ENCODE peak calls at places on chromosomes 2 and 18, in ten cellular contexts. G is stimulated activated naive CD8-positive, alpha-beta T cell treated with anti-CD3 and anti-CD28 coated beads, Interleukin-15, amount 100 ng/mL, for 72 hours; I is germinal center; J is HFFc6; E is RKO; D is SW480; U is AG09319; N is SK-N-SH; V is anterior cingulate cortex; C is fibroblast of the aortic adventitia. S is an unnamed sample.
A peak's percentile ranks its signal among the peaks of the same experiment; 100 is the strongest.

GRCh38 chr2:204664708-204665121 is 119.4 kb downstream of the PARD3B start:
- DNase-seq in I (no peak), E (no peak), J (peak; percentile 69), N (no peak), U (no peak), C (peak; percentile 67), V (no peak), D (peak; percentile 62), G (no peak), S (no peak)

GRCh38 chr2:61006486-61007105 is 10.9 kb upstream of the PEX13 start:
- DNase-seq in D (no peak), E (no peak), C (no peak), J (no peak), U (no peak), V (no peak), G (no peak), N (no peak), I (no peak), S (no peak)

GRCh38 chr2:63003349-63003748 is 47.3 kb upstream of the OTX1 start:
- DNase-seq in C (no peak), D (no peak), U (no peak), E (no peak), G (no peak), V (no peak), I (no peak), J (no peak), N (no peak), S (no peak)

GRCh38 chr2:235740821-235741220 is 247.0 kb downstream of the AGAP1 start:
- DNase-seq in U (no peak), C (no peak), N (peak; percentile 61), D (peak; percentile 27), V (no peak), J (no peak), E (peak; percentile 17), I (no peak), G (no peak), S (no peak)

GRCh38 chr18:64134044-64134757 is 14.7 kb downstream of the LINC00305 start:
- DNase-seq in J (no peak), E (no peak), N (no peak), C (no peak), I (no peak), V (no peak), G (no peak), D (no peak), U (no peak), S (no peak)

GRCh38 chr2:180622122-180622918 is 358.1 kb upstream of the UBE2E3 start:
- DNase-seq in E (no peak), U (peak; percentile 20), N (no peak), D (no peak), I (no peak), V (no peak), C (peak; percentile 70), J (peak; percentile 48), G (no peak), S (no peak)

GRCh38 chr2:25043241-25043867 is 1.5 kb downstream of the EFR3B start:
- DNase-seq in U (no peak), V (no peak), E (peak; percentile 85), D (peak; percentile 58), C (peak; percentile 65), J (peak; percentile 81), I (no peak), G (peak; percentile 67), N (peak; percentile 48), S (no peak)

GRCh38 chr18:24414349-24415003 is 12.0 kb upstream of the IMPACT start:
- DNase-seq in C (no peak), D (no peak), U (no peak), I (no peak), V (no peak), G (no peak), J (no peak), N (no peak), E (no peak), S (no peak)

GRCh38 chr2:79124907-79125720 is 4.8 kb downstream of the REG1A start:
- DNase-seq in V (no peak), I (no peak), E (no peak), G (no peak), D (no peak), U (no peak), J (no peak), C (no peak), N (no peak), S (no peak)

GRCh38 chr2:197159681-197160211 is 150.8 kb downstream of the ANKRD44 start:
- DNase-seq in I (no peak), U (no peak), G (peak; percentile 44), V (no peak), D (no peak), E (peak; percentile 87), J (peak; percentile 71), C (peak; percentile 65), N (no peak), S (no peak)

GRCh38 chr18:74116628-74117554 is 30.7 kb downstream of the FBXO15 start:
- DNase-seq in D (peak; percentile 9), C (peak; percentile 72), J (peak; percentile 47), V (peak; percentile 47), N (no peak), E (peak; percentile 61), U (peak; percentile 29), G (no peak), I (no peak), S (no peak)

GRCh38 chr18:10020176-10020575 is 106.4 kb downstream of the VAPA start:
- DNase-seq in I (no peak), J (no peak), N (no peak), U (no peak), V (no peak), C (no peak), D (peak; percentile 78), E (no peak), G (no peak), S (no peak)

GRCh38 chr2:40240067-40240466 is 211.8 kb downstream of the SLC8A1 start:
- DNase-seq in D (no peak), G (no peak), C (peak; percentile 96), U (peak; percentile 63), E (peak; percentile 11), V (no peak), I (no peak), N (no peak), J (peak; percentile 90), S (no peak)

GRCh38 chr2:180657054-180657453 is 323.4 kb upstream of the UBE2E3 start:
- DNase-seq in N (no peak), E (peak; percentile 20), G (no peak), J (peak; percentile 70), C (peak; percentile 56), I (no peak), V (no peak), D (no peak), U (no peak), S (no peak)

GRCh38 chr18:23828426-23828825 is 139.2 kb downstream of the LAMA3 start:
- DNase-seq in U (no peak), N (no peak), C (peak; percentile 54), D (peak; percentile 98), I (no peak), G (peak; percentile 62), E (peak; percentile 70), V (no peak), J (peak; percentile 60), S (no peak)

GRCh38 chr2:121076885-121077549 is 208.0 kb downstream of the TFCP2L1 start:
- DNase-seq in C (peak; percentile 21), V (no peak), I (peak; percentile 72), J (peak; percentile 50), N (peak; percentile 67), U (no peak), E (peak; percentile 66), D (peak; percentile 68), G (peak; percentile 68), S (peak; percentile 50)

S was measured in GM19239.